ENCODE peak calls at places on chromosomes 4 and X, in six cellular contexts. T, Y, W, D, V and J are unnamed samples.

GRCh38 chrX:138191998-138192397 is 519.5 kb downstream of the FGF13 start:
- DNase-seq in T (no peak), V (no peak), D (peak; percentile 24), Y (no peak), W (no peak), J (peak; percentile 4)

GRCh38 chr4:156830356-156830755 is 141.2 kb downstream of the PDGFC start:
- DNase-seq in V (no peak), D (no peak), W (no peak), T (no peak), Y (peak; percentile 24), J (no peak)

GRCh38 chrX:72169008-72169728 is 12.4 kb upstream of the PIN4 start:
- DNase-seq in D (no peak), T (no peak), W (no peak), V (no peak), Y (no peak), J (no peak)

GRCh38 chrX:10259716-10260115 is 102.9 kb downstream of the CLCN4 start:
- DNase-seq in T (no peak), V (no peak), W (no peak), Y (no peak), D (no peak), J (no peak)

GRCh38 chr4:62243895-62244294 is 1043.8 kb downstream of the ADGRL3 start:
- DNase-seq in Y (no peak), W (no peak), D (no peak), V (no peak), T (no peak), J (no peak)

GRCh38 chrX:118977424-118977823 is 3.0 kb downstream of the LONRF3 start:
- DNase-seq in T (no peak), V (no peak), Y (no peak), D (no peak), W (no peak), J (no peak)

GRCh38 chr4:130705023-130705422 is 1609.1 kb downstream of the C4orf33 start:
- DNase-seq in V (no peak), W (no peak), Y (no peak), T (no peak), D (no peak), J (no peak)

GRCh38 chr4:97507587-97508245 is 635.6 kb downstream of the STPG2 start:
- DNase-seq in W (no peak), Y (no peak), V (no peak), T (no peak), D (no peak), J (no peak)

GRCh38 chr4:69649629-69650028 is 3.4 kb downstream of the UGT2A1 start:
- DNase-seq in V (no peak), Y (no peak), T (no peak), W (no peak), D (no peak), J (no peak)

GRCh38 chr4:64940698-64941097 is 531.4 kb upstream of the TECRL start:
- DNase-seq in T (no peak), W (no peak), D (no peak), Y (peak; percentile 28), V (no peak), J (no peak)

GRCh38 chr4:70737409-70737808 is 15.6 kb downstream of the RUFY3 start:
- DNase-seq in V (no peak), T (no peak), W (no peak), Y (no peak), D (no peak), J (no peak)
- H3K4me1 ChIP-seq in V (peaks cover 6% of the 10 kb centered on the region), T (peaks cover 11% of the 10 kb centered on the region), W (peaks cover 74% of the 10 kb centered on the region), Y (peaks cover 2% of the 10 kb centered on the region), D (peaks cover 22% of the 10 kb centered on the region), J (peaks cover 66% of the 10 kb centered on the region)

GRCh38 chr4:182143086-182143821 is 99.9 kb upstream of the TENM3 start:
- DNase-seq in T (no peak), Y (no peak), D (peak; percentile 24), V (no peak), W (no peak), J (no peak)
- H3K27me3 ChIP-seq in T (peaks cover 66% of the 10 kb centered on the region), Y (peaks cover 3% of the 10 kb centered on the region), D (no peaks in the 10 kb centered on the region), V (no peaks in the 10 kb centered on the region), W (peaks cover 98% of the 10 kb centered on the region), J (peaks cover 96% of the 10 kb centered on the region)

DNA sequence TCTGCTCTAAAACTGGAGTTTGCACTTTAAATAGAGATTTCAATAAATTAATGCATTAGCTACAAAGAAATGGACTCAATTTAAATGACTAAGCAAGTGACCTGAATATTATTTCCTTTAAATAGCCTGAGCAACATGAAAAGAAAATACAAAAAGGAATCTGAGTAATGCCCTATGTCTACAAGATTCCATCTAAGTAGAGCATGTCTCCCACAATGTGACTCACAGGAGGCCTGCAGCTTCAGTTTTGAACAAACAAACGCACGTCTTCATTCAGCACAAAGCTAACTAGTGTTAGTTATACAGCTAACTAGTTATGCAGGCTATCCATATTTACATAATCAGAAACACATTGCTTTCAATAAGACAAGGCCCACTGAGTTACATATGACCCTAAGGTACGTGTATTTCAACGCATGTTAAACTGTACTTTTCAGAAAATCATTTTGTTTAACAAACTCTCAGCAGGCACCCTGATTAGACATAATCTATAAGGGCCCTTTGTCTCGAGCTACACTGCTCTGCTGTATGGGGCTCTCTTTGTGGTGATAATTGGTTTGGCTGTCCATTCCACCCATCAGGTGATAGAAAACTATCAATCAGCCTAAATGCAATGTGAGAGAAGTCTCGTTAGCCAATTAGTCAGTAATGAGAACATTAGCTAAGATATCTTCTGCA is 116.5 kb downstream of the MAML3 start:
- DNase-seq in W (no peak), T (no peak), V (no peak), D (no peak), Y (peak; percentile 80), J (no peak)
- H3K4me1 ChIP-seq in W (peaks cover 22% of the 10 kb centered on the region), T (peaks cover 8% of the 10 kb centered on the region), V (no peaks in the 10 kb centered on the region), D (peaks cover 14% of the 10 kb centered on the region), Y (peaks cover 2% of the 10 kb centered on the region), J (peaks cover 5% of the 10 kb centered on the region)

GRCh38 chrX:134186362-134187121 is 50.4 kb upstream of the CCDC160 start:
- DNase-seq in D (no peak), W (no peak), Y (no peak), V (no peak), T (no peak), J (no peak)

GRCh38 chrX:134181261-134181660 is 55.7 kb upstream of the CCDC160 start:
- DNase-seq in V (no peak), T (no peak), Y (no peak), D (no peak), W (no peak), J (no peak)

GRCh38 chrX:134180566-134180965 is 56.4 kb upstream of the CCDC160 start:
- DNase-seq in V (no peak), T (no peak), D (no peak), W (no peak), Y (no peak), J (no peak)

GRCh38 chrX:134184936-134185335 is 52.0 kb upstream of the CCDC160 start:
- DNase-seq in D (no peak), V (no peak), Y (no peak), T (no peak), W (no peak), J (no peak)

GRCh38 chrX:134183665-134184064 is 53.3 kb upstream of the CCDC160 start:
- DNase-seq in T (no peak), W (no peak), D (no peak), V (no peak), Y (no peak), J (no peak)
- H3K27me3 ChIP-seq in T (no peaks in the 10 kb centered on the region), W (no peaks in the 10 kb centered on the region), D (no peaks in the 10 kb centered on the region), V (no peaks in the 10 kb centered on the region), Y (no peaks in the 10 kb centered on the region), J (no peaks in the 10 kb centered on the region)

GRCh38 chr4:139845481-139846093 is 180.0 kb downstream of the MGST2 start:
- DNase-seq in T (no peak), W (no peak), Y (no peak), V (no peak), D (no peak), J (no peak)
- H3K4me1 ChIP-seq in T (no peaks in the 10 kb centered on the region), W (peaks cover 16% of the 10 kb centered on the region), Y (no peaks in the 10 kb centered on the region), V (peaks cover 3% of the 10 kb centered on the region), D (peaks cover 42% of the 10 kb centered on the region), J (no peaks in the 10 kb centered on the region)

DNA sequence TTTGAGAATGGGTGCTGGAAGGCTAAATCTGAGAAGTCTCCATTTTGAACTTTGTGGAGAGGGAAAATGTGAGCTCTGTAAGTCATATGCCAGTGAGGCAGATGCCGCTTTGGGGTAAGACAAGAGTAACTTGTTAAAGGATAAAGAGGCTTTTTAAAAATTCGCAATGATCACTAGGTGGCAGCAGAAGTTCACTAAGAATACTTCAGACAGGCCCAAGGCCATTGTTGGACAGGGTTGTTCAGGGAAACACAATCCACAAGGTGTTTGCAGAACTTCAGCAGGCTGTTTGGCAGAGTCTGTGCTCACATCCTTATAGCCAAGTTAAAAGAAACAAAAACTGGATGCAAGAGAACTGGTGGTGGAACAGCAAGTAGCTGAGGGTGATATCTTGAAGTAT is 13.7 kb upstream of the PIGA start:
- DNase-seq in D (peak; percentile 46), V (no peak), W (peak; percentile 42), Y (peak; percentile 62), T (no peak), J (peak; percentile 32)
- H3K27me3 ChIP-seq in D (no peaks in the 10 kb centered on the region), V (no peaks in the 10 kb centered on the region), W (no peaks in the 10 kb centered on the region), Y (no peaks in the 10 kb centered on the region), T (no peaks in the 10 kb centered on the region), J (no peaks in the 10 kb centered on the region)